ENCODE peak calls at places on chromosome 4, in five cellular contexts. U, I, X, A and V are unnamed samples.
A peak's percentile ranks its signal among the peaks of the same experiment; 100 is the strongest.

GRCh38 chr4:82696117-82696516 is 102.5 kb downstream of the SCD5 start:
- DNase-seq in X (no peak), U (no peak), A (no peak), I (no peak), V (no peak)

GRCh38 chr4:7336067-7336569 is 98.6 kb downstream of the PSAPL1 start:
- DNase-seq in X (no peak), A (no peak), I (no peak), U (no peak), V (no peak)

GRCh38 chr4:184845367-184846011 is 19.7 kb upstream of the ACSL1 start:
- DNase-seq in U (peak; percentile 93), I (no peak), X (no peak), A (no peak), V (no peak)

GRCh38 chr4:123701046-123701445 is 304.5 kb downstream of the SPRY1 start:
- DNase-seq in X (no peak), I (no peak), U (no peak), A (no peak), V (no peak)

GRCh38 chr4:86344127-86344526 is 15.7 kb downstream of the MAPK10 start:
- DNase-seq in I (no peak), A (no peak), U (no peak), X (no peak), V (no peak)

GRCh38 chr4:107449611-107450369 is 270.2 kb downstream of the PAPSS1 start:
- DNase-seq in A (no peak), U (peak; percentile 32), I (no peak), X (no peak), V (no peak)

GRCh38 chr4:185113340-185113739 is 29.7 kb upstream of the SLC25A4 start:
- DNase-seq in A (no peak), I (no peak), X (no peak), U (no peak), V (no peak)

GRCh38 chr4:172736046-172736445 is 432.6 kb upstream of the GALNT7 start:
- DNase-seq in A (no peak), I (no peak), X (no peak), U (no peak), V (no peak)

GRCh38 chr4:12633058-12633651 is 851.0 kb downstream of the RAB28 start:
- DNase-seq in A (peak; percentile 69), X (peak; percentile 27), U (peak; percentile 84), I (peak; percentile 85), V (peak; percentile 22)

GRCh38 chr4:15374697-15375096 is 53.1 kb upstream of the C1QTNF7 start:
- DNase-seq in X (no peak), A (peak; percentile 24), U (no peak), I (no peak), V (no peak)

GRCh38 chr4:158253350-158253980 is 43.2 kb downstream of the TMEM144 start:
- DNase-seq in U (peak; percentile 45), X (no peak), A (peak; percentile 70), I (peak; percentile 76), V (peak; percentile 41)

GRCh38 chr4:176276710-176277109 is 7.7 kb upstream of the ASB5 start:
- DNase-seq in A (no peak), U (no peak), I (no peak), X (no peak), V (no peak)

GRCh38 chr4:86338989-86339388 is 20.9 kb downstream of the MAPK10 start:
- DNase-seq in U (peak; percentile 62), A (peak; percentile 4), I (no peak), X (no peak), V (no peak)

GRCh38 chr4:108433832-108434231 is 186.5 kb upstream of the RPL34 start:
- DNase-seq in U (peak; percentile 73), X (peak; percentile 9), A (no peak), I (no peak), V (no peak)

GRCh38 chr4:5712517-5712916 is 1.5 kb downstream of the EVC start:
- DNase-seq in I (no peak), U (peak; percentile 15), X (no peak), A (no peak), V (no peak)

GRCh38 chr4:102574317-102574716 is 73.2 kb downstream of the NFKB1 start:
- DNase-seq in A (no peak), I (no peak), X (no peak), U (peak; percentile 47), V (no peak)

GRCh38 chr4:6205584-6205965 is 5.2 kb upstream of the JAKMIP1 start:
- DNase-seq in X (no peak), I (no peak), A (no peak), U (no peak), V (no peak)

GRCh38 chr4:36006226-36006625 is 238.1 kb downstream of the ARAP2 start:
- DNase-seq in A (no peak), X (no peak), U (no peak), I (no peak), V (no peak)

GRCh38 chr4:39638358-39639239 is at the start of gene SMIM14:
- DNase-seq in X (peak; percentile 87), A (peak; percentile 98), U (peak; percentile 85), I (peak; percentile 98), V (peak; percentile 96)

DNA sequence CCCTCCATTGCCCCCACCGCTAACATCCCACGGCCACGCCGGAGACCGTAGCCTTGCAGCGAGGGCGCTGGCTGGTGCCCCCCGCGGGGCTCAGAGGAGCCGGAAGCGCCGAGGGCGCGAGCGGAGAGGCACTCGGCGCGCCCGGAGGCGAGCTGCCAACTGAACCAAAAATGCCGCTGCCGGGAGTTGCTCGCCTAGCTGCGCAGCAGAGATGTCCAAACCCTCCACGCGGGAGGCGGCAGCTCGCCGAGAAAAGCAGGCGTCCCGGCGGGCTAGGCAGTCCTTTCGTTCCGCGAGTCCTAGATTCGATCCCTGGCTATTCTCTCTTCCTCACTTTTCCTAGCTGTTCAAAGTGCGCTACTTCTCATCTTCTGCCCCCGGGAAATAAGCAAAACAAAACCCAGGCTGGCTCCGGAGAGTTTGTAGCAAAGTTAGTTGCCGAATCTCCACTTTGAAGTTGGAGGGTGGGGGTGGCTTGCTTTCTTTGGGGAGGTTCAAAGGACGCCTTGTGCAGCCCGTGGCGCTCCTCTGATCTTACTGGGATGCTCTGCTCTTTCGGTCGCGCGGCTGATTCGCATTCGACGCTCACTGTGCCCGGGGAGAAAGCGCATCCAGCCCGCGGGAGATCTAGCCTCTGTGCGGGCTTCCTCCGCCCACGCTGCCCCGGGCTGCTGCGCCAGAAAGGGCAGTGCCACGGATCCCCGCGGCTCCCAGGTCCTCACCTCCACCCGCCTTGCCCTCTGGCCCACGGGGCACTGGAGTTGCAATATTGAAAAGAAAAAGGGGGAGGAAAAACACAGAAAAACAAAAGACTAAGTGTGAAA is 677 bp downstream of the NKX6-1 start:
- DNase-seq in A (no peak), X (no peak), I (peak; percentile 70), U (peak; percentile 63), V (no peak)
- H3K27ac ChIP-seq in A (no peak overlapping the region), X (no peak overlapping the region), I (no peak overlapping the region), U (peak overlapping the region; percentile 3), V (no peak overlapping the region)

GRCh38 chr4:40662962-40663604 is 33.4 kb upstream of the RBM47 start:
- DNase-seq in A (no peak), U (no peak), I (no peak), X (no peak), V (no peak)
- H3K27ac ChIP-seq in A (no peak overlapping the region), U (no peak overlapping the region), I (no peak overlapping the region), X (no peak overlapping the region), V (no peak overlapping the region)

GRCh38 chr4:112952301-112952700 is 97.2 kb upstream of the ANK2 start:
- DNase-seq in A (no peak), I (no peak), U (no peak), X (no peak), V (no peak)

GRCh38 chr4:112951362-112951962 is 98.0 kb upstream of the ANK2 start:
- DNase-seq in I (no peak), X (no peak), A (no peak), U (peak; percentile 13), V (no peak)

GRCh38 chr4:112947616-112948015 is 101.8 kb upstream of the ANK2 start:
- DNase-seq in I (no peak), X (no peak), A (no peak), U (no peak), V (no peak)

GRCh38 chr4:112956458-112956857 is 93.0 kb upstream of the ANK2 start:
- DNase-seq in U (no peak), A (no peak), X (no peak), I (no peak), V (peak; percentile 27)

GRCh38 chr4:112953295-112953694 is 96.2 kb upstream of the ANK2 start:
- DNase-seq in I (peak; percentile 56), X (no peak), U (no peak), A (no peak), V (no peak)
- H3K27ac ChIP-seq in I (peak overlapping the region; percentile 67), X (no peak overlapping the region), U (no peak overlapping the region), A (no peak overlapping the region), V (peak overlapping the region; percentile 93)

GRCh38 chr4:145130130-145130529 is 32.0 kb downstream of the ABCE1 start:
- DNase-seq in I (no peak), X (no peak), A (no peak), U (peak; percentile 2), V (no peak)
- H3K27ac ChIP-seq in I (no peak overlapping the region), X (no peak overlapping the region), A (no peak overlapping the region), U (no peak overlapping the region), V (no peak overlapping the region)

GRCh38 chr4:169062861-169063197 is 52.8 kb upstream of the CBR4 start:
- DNase-seq in X (no peak), A (no peak), U (no peak), I (no peak), V (no peak)

GRCh38 chr4:169059294-169060201 is 49.5 kb upstream of the CBR4 start:
- DNase-seq in I (no peak), A (peak; percentile 75), U (no peak), X (no peak), V (peak; percentile 45)

GRCh38 chr4:169063441-169063840 is 53.4 kb upstream of the CBR4 start:
- DNase-seq in U (no peak), I (no peak), X (no peak), A (no peak), V (no peak)

GRCh38 chr4:169058312-169058711 is 48.3 kb upstream of the CBR4 start:
- DNase-seq in X (no peak), I (no peak), U (no peak), A (peak; percentile 66), V (no peak)

GRCh38 chr4:169060396-169061081 is 50.5 kb upstream of the CBR4 start:
- DNase-seq in U (no peak), X (no peak), A (no peak), I (no peak), V (no peak)
- H3K27ac ChIP-seq in U (no peak overlapping the region), X (no peak overlapping the region), A (peak overlapping the region; percentile 83), I (peak overlapping the region; percentile 18), V (peak overlapping the region; percentile 77)

DNA sequence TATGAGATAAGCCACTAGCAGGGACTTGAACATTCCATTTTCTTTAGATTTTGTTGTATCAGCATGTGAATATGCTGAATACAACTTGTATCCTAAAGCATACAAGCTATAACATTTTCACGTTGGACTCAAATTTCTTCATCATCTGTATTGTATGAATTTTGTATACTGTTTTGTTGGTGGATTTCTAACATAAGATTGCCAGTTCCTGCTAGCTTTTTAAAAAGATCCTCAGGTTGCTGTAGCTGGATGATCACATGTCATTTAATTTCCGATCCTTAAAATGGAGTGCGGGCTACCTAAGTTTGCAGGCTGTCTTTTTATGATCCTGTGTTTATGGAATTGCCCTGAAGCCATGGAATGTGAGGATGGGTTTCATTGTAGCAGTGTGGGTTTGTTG is 6.9 kb downstream of the PDLIM5 start:
- DNase-seq in A (no peak), U (no peak), X (no peak), I (no peak), V (no peak)
- H3K27ac ChIP-seq in A (peak overlapping the region; percentile 99), U (no peak overlapping the region), X (no peak overlapping the region), I (peak overlapping the region; percentile 44), V (no peak overlapping the region)

GRCh38 chr4:153514001-153514526 is 47.9 kb downstream of the TMEM131L start:
- DNase-seq in U (peak; percentile 86), I (no peak), A (no peak), X (no peak), V (no peak)
- H3K27ac ChIP-seq in U (peak overlapping the region; percentile 92), I (no peak overlapping the region), A (no peak overlapping the region), X (no peak overlapping the region), V (no peak overlapping the region)